ENCODE peak calls at places on chromosome 1, in four cellular contexts. O, Y, Z and H are unnamed samples.

GRCh38 chr1:37752583-37753471 is 12.1 kb downstream of the EPHA10 start:
- DNase-seq in O (no peak), Y (peak), Z (peak), H (no peak)

GRCh38 chr1:196309386-196309785 is 298.9 kb downstream of the KCNT2 start:
- DNase-seq in O (no peak), Y (no peak), Z (no peak), H (no peak)

GRCh38 chr1:3536395-3536794 is 74.9 kb downstream of the MEGF6 start:
- DNase-seq in O (no peak), Y (no peak), Z (no peak), H (no peak)

GRCh38 chr1:159940006-159940620 is 5.3 kb downstream of the IGSF9 start:
- DNase-seq in O (no peak), Y (no peak), Z (no peak), H (no peak)

GRCh38 chr1:7401814-7402547 is 369.1 kb upstream of the VAMP3 start:
- DNase-seq in O (peak), Y (no peak), Z (peak), H (no peak)

GRCh38 chr1:51192213-51192843 is 43.7 kb upstream of the RNF11 start:
- DNase-seq in O (peak), Y (peak), Z (peak), H (peak)

GRCh38 chr1:226677121-226678020 is 61.7 kb downstream of the ITPKB start:
- DNase-seq in O (no peak), Y (peak), Z (peak), H (peak)

GRCh38 chr1:183227963-183228649 is 42.0 kb downstream of the LAMC2 start:
- DNase-seq in O (no peak), Y (peak), Z (peak), H (peak)

GRCh38 chr1:176241385-176242015 is 34.4 kb upstream of the COP1 start:
- DNase-seq in O (peak), Y (no peak), Z (no peak), H (peak)

GRCh38 chr1:205704891-205705290 is 24.6 kb upstream of the SLC45A3 start:
- DNase-seq in O (no peak), Y (no peak), Z (no peak), H (no peak)

GRCh38 chr1:62175568-62176179 is 19.0 kb upstream of the L1TD1 start:
- DNase-seq in O (no peak), Y (peak), Z (peak), H (peak)

GRCh38 chr1:163093579-163093978 is 24.4 kb downstream of the RGS4 start:
- DNase-seq in O (no peak), Y (no peak), Z (no peak), H (no peak)

GRCh38 chr1:82227286-82227685 is 426.6 kb downstream of the ADGRL2 start:
- DNase-seq in O (no peak), Y (no peak), Z (no peak), H (no peak)

GRCh38 chr1:1435911-1436633 is 582 bp downstream of the VWA1 start:
- DNase-seq in O (no peak), Y (no peak), Z (no peak), H (no peak)

GRCh38 chr1:63640633-63641567 is 47.7 kb downstream of the PGM1 start:
- DNase-seq in O (no peak), Y (no peak), Z (no peak), H (no peak)

GRCh38 chr1:246801241-246802020 is 77.2 kb downstream of the SCCPDH start:
- DNase-seq in O (no peak), Y (no peak), Z (no peak), H (no peak)

GRCh38 chr1:170765279-170765678 is 101.3 kb downstream of the PRRX1 start:
- DNase-seq in O (no peak), Y (no peak), Z (no peak), H (no peak)

GRCh38 chr1:77889671-77890070 is 1.2 kb downstream of the NEXN start:
- DNase-seq in O (peak), Y (no peak), Z (no peak), H (no peak)

GRCh38 chr1:41767534-41767933 is 151.2 kb downstream of the HIVEP3 start:
- DNase-seq in O (no peak), Y (no peak), Z (no peak), H (no peak)

GRCh38 chr1:244049969-244050834 is 881 bp upstream of the ZBTB18 start:
- DNase-seq in O (no peak), Y (no peak), Z (no peak), H (peak)

GRCh38 chr1:173122344-173122880 is 71.7 kb upstream of the TNFSF18 start:
- DNase-seq in O (no peak), Y (no peak), Z (no peak), H (no peak)

GRCh38 chr1:201754353-201754752 is 74.6 kb upstream of the IPO9 start:
- DNase-seq in O (no peak), Y (no peak), Z (no peak), H (no peak)

GRCh38 chr1:205144751-205145150 is 23.0 kb upstream of the RBBP5 start:
- DNase-seq in O (no peak), Y (no peak), Z (no peak), H (no peak)